ENCODE peak calls at places on chromosomes 11 and 22, in ten cellular contexts. F, L, C, A, S, T, E, W, O and U are unnamed samples.

GRCh38 chr11:28393348-28393747 is 285.2 kb downstream of the METTL15 start:
- DNase-seq in F (no peak), L (peak), C (no peak), A (no peak), S (no peak), T (no peak), E (no peak), W (no peak), O (no peak), U (no peak)

GRCh38 chr11:67648140-67648795 is 2.3 kb downstream of the ACY3 start:
- DNase-seq in F (no peak), L (no peak), C (peak), A (no peak), S (peak), T (peak), E (no peak), W (peak), O (no peak), U (no peak)

GRCh38 chr22:23237201-23237798 is 57.0 kb downstream of the BCR start:
- DNase-seq in F (peak), L (peak), C (no peak), A (peak), S (no peak), T (peak), E (no peak), W (no peak), O (no peak), U (no peak)

GRCh38 chr11:124762077-124762623 is at the start of gene ESAM:
- DNase-seq in F (peak), L (peak), C (no peak), A (no peak), S (peak), T (no peak), E (no peak), W (no peak), O (peak), U (peak)

GRCh38 chr11:117076941-117077659 is 21.1 kb downstream of the SIK3 start:
- DNase-seq in F (peak), L (no peak), C (no peak), A (no peak), S (no peak), T (no peak), E (no peak), W (no peak), O (no peak), U (no peak)

GRCh38 chr22:48084041-48084748 is 1321.7 kb downstream of the TBC1D22A start:
- DNase-seq in F (no peak), L (no peak), C (no peak), A (peak), S (no peak), T (no peak), E (no peak), W (no peak), O (no peak), U (no peak)

GRCh38 chr22:39170825-39171622 is 18.5 kb upstream of the CBX7 start:
- DNase-seq in F (peak), L (peak), C (peak), A (peak), S (peak), T (peak), E (peak), W (peak), O (peak), U (peak)

GRCh38 chr11:82936261-82936660 is 34.7 kb downstream of the DDIAS start:
- DNase-seq in F (no peak), L (no peak), C (no peak), A (no peak), S (no peak), T (no peak), E (no peak), W (no peak), O (no peak), U (no peak)

GRCh38 chr11:76371170-76371569 is 9.8 kb downstream of the THAP12 start:
- DNase-seq in F (no peak), L (no peak), C (peak), A (no peak), S (no peak), T (peak), E (peak), W (peak), O (no peak), U (no peak)

GRCh38 chr11:84468255-84468654 is 1158.9 kb downstream of the DLG2 start:
- DNase-seq in F (no peak), L (no peak), C (no peak), A (no peak), S (no peak), T (no peak), E (no peak), W (no peak), O (no peak), U (no peak)

GRCh38 chr11:114154271-114155047 is 94.9 kb downstream of the ZBTB16 start:
- DNase-seq in F (no peak), L (no peak), C (no peak), A (no peak), S (no peak), T (no peak), E (peak), W (no peak), O (no peak), U (no peak)

GRCh38 chr11:944711-945470 is 19.2 kb downstream of the AP2A2 start:
- DNase-seq in F (no peak), L (no peak), C (no peak), A (no peak), S (peak), T (no peak), E (no peak), W (no peak), O (no peak), U (no peak)

GRCh38 chr11:12330491-12331231 is 46.7 kb upstream of the PARVA start:
- DNase-seq in F (peak), L (no peak), C (no peak), A (peak), S (no peak), T (no peak), E (no peak), W (no peak), O (no peak), U (no peak)

GRCh38 chr11:62540804-62541671 is 5.6 kb downstream of the AHNAK start:
- DNase-seq in F (no peak), L (peak), C (no peak), A (no peak), S (no peak), T (no peak), E (no peak), W (no peak), O (no peak), U (no peak)

GRCh38 chr11:95154514-95154913 is 64.9 kb downstream of the ENDOD1 start:
- DNase-seq in F (peak), L (no peak), C (peak), A (peak), S (no peak), T (peak), E (peak), W (peak), O (no peak), U (no peak)

GRCh38 chr11:115488945-115489344 is 15.3 kb downstream of the CADM1 start:
- DNase-seq in F (no peak), L (no peak), C (peak), A (no peak), S (no peak), T (peak), E (no peak), W (no peak), O (no peak), U (no peak)

GRCh38 chr11:128859563-128860441 is 7.3 kb downstream of the KCNJ1 start:
- DNase-seq in F (no peak), L (peak), C (peak), A (no peak), S (peak), T (peak), E (peak), W (peak), O (peak), U (peak)

GRCh38 chr11:124586247-124586860 is 16.6 kb downstream of the OR8A1 start:
- DNase-seq in F (peak), L (peak), C (peak), A (peak), S (no peak), T (peak), E (peak), W (peak), O (no peak), U (no peak)

GRCh38 chr22:50062509-50063135 is 4.5 kb upstream of the TTLL8 start:
- DNase-seq in F (no peak), L (peak), C (no peak), A (no peak), S (peak), T (no peak), E (no peak), W (no peak), O (no peak), U (no peak)

GRCh38 chr11:67441731-67442401 is 1.4 kb downstream of the CORO1B start:
- DNase-seq in F (peak), L (no peak), C (no peak), A (no peak), S (peak), T (no peak), E (no peak), W (no peak), O (no peak), U (no peak)

GRCh38 chr11:74388678-74389327 is 9.4 kb downstream of the PGM2L1 start:
- DNase-seq in F (peak), L (no peak), C (peak), A (peak), S (no peak), T (peak), E (peak), W (no peak), O (peak), U (peak)

GRCh38 chr11:76701701-76702100 is 31.2 kb upstream of the LRRC32 start:
- DNase-seq in F (no peak), L (no peak), C (peak), A (no peak), S (no peak), T (peak), E (no peak), W (no peak), O (no peak), U (no peak)

GRCh38 chr11:107999759-108000455 is 8.8 kb upstream of the CUL5 start:
- DNase-seq in F (peak), L (no peak), C (peak), A (no peak), S (no peak), T (peak), E (peak), W (peak), O (no peak), U (no peak)

GRCh38 chr11:95655544-95655943 is 134.0 kb downstream of the FAM76B start:
- DNase-seq in F (no peak), L (no peak), C (no peak), A (no peak), S (no peak), T (no peak), E (no peak), W (no peak), O (no peak), U (no peak)

GRCh38 chr11:132008226-132008625 is 637.8 kb downstream of the NTM start:
- DNase-seq in F (no peak), L (no peak), C (no peak), A (no peak), S (no peak), T (no peak), E (no peak), W (no peak), O (no peak), U (no peak)

GRCh38 chr11:111408789-111409727 is 30.0 kb upstream of the POU2AF1 start:
- DNase-seq in F (no peak), L (no peak), C (peak), A (no peak), S (no peak), T (peak), E (no peak), W (no peak), O (no peak), U (no peak)

GRCh38 chr22:25492950-25493790 is 71.3 kb upstream of the GRK3 start:
- DNase-seq in F (peak), L (no peak), C (no peak), A (no peak), S (no peak), T (no peak), E (no peak), W (no peak), O (no peak), U (no peak)

GRCh38 chr11:19350093-19350665 is 109.4 kb upstream of the E2F8 start:
- DNase-seq in F (no peak), L (no peak), C (no peak), A (no peak), S (no peak), T (no peak), E (no peak), W (no peak), O (no peak), U (no peak)

GRCh38 chr22:44822479-44822878 is 70.1 kb downstream of the ARHGAP8 start:
- DNase-seq in F (no peak), L (no peak), C (no peak), A (no peak), S (no peak), T (no peak), E (no peak), W (no peak), O (no peak), U (no peak)

GRCh38 chr22:47629791-47630655 is 867.6 kb downstream of the TBC1D22A start:
- DNase-seq in F (no peak), L (no peak), C (no peak), A (no peak), S (no peak), T (no peak), E (no peak), W (no peak), O (no peak), U (no peak)

GRCh38 chr11:122882809-122883681 is 486 bp downstream of the JHY start:
- DNase-seq in F (peak), L (peak), C (peak), A (peak), S (peak), T (peak), E (peak), W (peak), O (peak), U (peak)